ENCODE peak calls at places on chromosomes 16 and 17, in six cellular contexts. Q is neuronal stem cell, I is GM23248, E is left ventricle myocardium inferior, K is psoas muscle, Y is esophagus muscularis mucosa. B is an unnamed sample.

GRCh38 chr17:15261063-15261817 is 3.9 kb downstream of the PMP22 start:
- DNase-seq in K (peak; percentile 54), Y (peak; percentile 91), Q (peak; percentile 51), E (peak; percentile 48), I (peak; percentile 89), B (peak; percentile 66)

GRCh38 chr17:49887086-49887743 is 39.3 kb upstream of the TAC4 start:
- DNase-seq in K (no peak), Y (no peak), I (no peak), Q (no peak), E (no peak), B (peak; percentile 76)

GRCh38 chr16:55487048-55487803 is 8.2 kb downstream of the MMP2 start:
- DNase-seq in E (peak; percentile 57), K (peak; percentile 66), Q (no peak), Y (no peak), I (peak; percentile 98), B (no peak)

GRCh38 chr17:44390250-44390649 is 801 bp upstream of the ITGA2B start:
- DNase-seq in E (no peak), K (no peak), Q (no peak), Y (no peak), I (no peak), B (no peak)

GRCh38 chr16:11089504-11090124 is 145.2 kb downstream of the CLEC16A start:
- DNase-seq in K (no peak), Y (no peak), I (peak; percentile 32), Q (no peak), E (no peak), B (no peak)

GRCh38 chr17:70123193-70123592 is 46.1 kb upstream of the KCNJ2 start:
- DNase-seq in Q (no peak), I (no peak), E (no peak), K (no peak), Y (no peak), B (no peak)

GRCh38 chr16:13005836-13006235 is 104.4 kb downstream of the SHISA9 start:
- DNase-seq in E (no peak), I (no peak), Q (no peak), Y (no peak), K (no peak), B (no peak)

GRCh38 chr16:73544266-73544665 is 496.3 kb upstream of the ZFHX3 start:
- DNase-seq in Q (no peak), I (no peak), K (no peak), Y (no peak), E (no peak), B (no peak)

GRCh38 chr17:49913226-49914095 is 55.5 kb upstream of the DLX4 start:
- DNase-seq in Q (no peak), K (no peak), E (no peak), I (peak; percentile 87), Y (no peak), B (no peak)

GRCh38 chr16:50680907-50681885 is at the start of gene SNX20:
- DNase-seq in Y (no peak), I (no peak), E (peak; percentile 33), K (no peak), Q (no peak), B (peak; percentile 34)

GRCh38 chr16:86387461-86388440 is 122.6 kb upstream of the FOXF1 start:
- DNase-seq in I (peak; percentile 99), Q (no peak), K (no peak), Y (no peak), E (no peak), B (no peak)

GRCh38 chr17:1709971-1710806 is at the start of gene TLCD2:
- DNase-seq in Q (no peak), Y (no peak), K (peak; percentile 85), E (peak; percentile 80), I (peak; percentile 87), B (peak; percentile 86)

GRCh38 chr16:25366078-25366477 is 108.4 kb upstream of the ZKSCAN2 start:
- DNase-seq in E (no peak), I (no peak), K (no peak), Y (no peak), Q (no peak), B (no peak)

GRCh38 chr17:64024781-64025731 is 4.6 kb upstream of the ICAM2 start:
- DNase-seq in K (no peak), E (no peak), Q (no peak), Y (peak; percentile 45), I (peak; percentile 47), B (no peak)

GRCh38 chr16:81499576-81500380 is 55.2 kb downstream of the CMIP start:
- DNase-seq in Q (no peak), E (no peak), Y (no peak), K (peak; percentile 7), I (no peak), B (no peak)

GRCh38 chr17:29124931-29125270 is 55.3 kb downstream of the MYO18A start:
- DNase-seq in Q (no peak), Y (no peak), E (peak; percentile 58), I (no peak), K (peak; percentile 53), B (no peak)

GRCh38 chr16:1535391-1536291 is 2.2 kb downstream of the TMEM204 start:
- DNase-seq in K (no peak), Q (no peak), E (no peak), Y (no peak), I (peak; percentile 24), B (no peak)

GRCh38 chr16:8673611-8674412 is 605 bp upstream of the ABAT start:
- DNase-seq in E (no peak), K (no peak), I (no peak), Q (no peak), Y (no peak), B (no peak)

GRCh38 chr16:56970934-56971767 is 9.4 kb downstream of the CETP start:
- DNase-seq in I (peak; percentile 76), Q (no peak), K (no peak), Y (no peak), E (no peak), B (no peak)

GRCh38 chr16:592518-593306 is 2.8 kb downstream of the RAB40C start:
- DNase-seq in I (peak; percentile 20), E (no peak), K (peak; percentile 74), Y (no peak), Q (no peak), B (peak; percentile 80)

GRCh38 chr16:3085868-3086595 is 13.1 kb downstream of the ZSCAN10 start:
- DNase-seq in E (no peak), K (no peak), Q (no peak), Y (no peak), I (no peak), B (no peak)

GRCh38 chr17:10699861-10700260 is 2.5 kb downstream of the ADPRM start:
- DNase-seq in K (no peak), I (no peak), Y (no peak), E (no peak), Q (no peak), B (no peak)

GRCh38 chr17:31318298-31319190 is 2.9 kb downstream of the EVI2A start:
- DNase-seq in Q (no peak), K (peak; percentile 46), I (peak; percentile 45), E (peak; percentile 40), Y (no peak), B (no peak)

GRCh38 chr16:10037771-10038170 is 144.5 kb downstream of the GRIN2A start:
- DNase-seq in E (no peak), I (no peak), Q (no peak), Y (no peak), K (no peak), B (no peak)

GRCh38 chr17:58200024-58200633 is 7.6 kb downstream of the EPX start:
- DNase-seq in K (no peak), I (peak; percentile 64), E (no peak), Y (no peak), Q (peak; percentile 36), B (peak; percentile 71)

GRCh38 chr17:55416470-55417052 is 5.1 kb downstream of the MMD start:
- DNase-seq in Q (no peak), E (no peak), Y (no peak), K (no peak), I (peak; percentile 50), B (no peak)

GRCh38 chr16:31874354-31875111 is 926 bp downstream of the ZNF267 start:
- DNase-seq in E (no peak), I (peak; percentile 69), K (no peak), Y (no peak), Q (no peak), B (no peak)

GRCh38 chr17:39739020-39739884 is 1.5 kb downstream of the GRB7 start:
- DNase-seq in K (no peak), E (no peak), Y (no peak), Q (no peak), I (peak; percentile 74), B (peak; percentile 92)

DNA sequence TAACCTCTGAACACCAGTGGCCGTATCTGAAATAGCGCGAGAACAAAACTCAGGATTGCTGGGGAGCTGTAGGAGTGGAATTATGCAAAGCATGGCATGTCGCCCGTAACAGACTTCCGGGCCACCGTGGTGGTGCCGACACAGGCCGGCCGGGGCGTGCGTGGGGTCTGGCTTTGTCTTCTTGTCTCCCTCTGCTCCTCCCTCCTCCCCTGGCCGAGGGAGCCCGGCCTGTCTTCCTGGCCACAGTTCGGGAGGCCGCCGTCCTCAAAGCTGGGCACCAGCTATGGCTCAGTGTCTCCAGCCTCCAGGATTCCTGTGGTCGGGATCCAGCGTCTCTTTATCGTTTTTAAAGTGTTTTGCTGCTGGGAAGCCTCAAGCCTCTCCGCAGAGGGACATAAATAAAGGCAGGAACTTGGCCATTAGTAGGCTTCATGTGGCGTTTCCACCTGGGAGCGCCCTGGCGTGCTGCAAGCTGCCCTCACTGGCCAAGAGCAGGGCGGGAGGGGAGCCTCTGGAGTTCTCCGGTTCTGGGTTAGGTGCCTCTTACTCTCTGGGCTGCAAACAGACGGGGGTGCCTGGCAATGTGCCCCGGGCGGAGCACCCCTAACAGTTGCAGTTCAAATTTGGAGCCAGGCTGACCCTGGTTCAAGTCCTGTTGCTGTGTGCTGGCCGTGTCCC is 22.0 kb upstream of the NPTX1 start:
- DNase-seq in Q (peak; percentile 23), E (no peak), I (peak; percentile 82), K (peak; percentile 65), Y (no peak), B (no peak)
- H3K27ac ChIP-seq in Q (no peak overlapping the region), E (no peak overlapping the region), I (peak overlapping the region; percentile 56), K (no peak overlapping the region), Y (no peak overlapping the region), B (no peak overlapping the region)

GRCh38 chr17:36641877-36642845 is 40.8 kb downstream of the MRM1 start:
- DNase-seq in I (peak; percentile 22), Y (no peak), K (no peak), E (no peak), Q (no peak), B (no peak)
- H3K4me3 ChIP-seq in I (peak overlapping the region; percentile 57), Y (peak overlapping the region; percentile 38), K (peak overlapping the region; percentile 59), E (peak overlapping the region; percentile 60), Q (peak overlapping the region; percentile 35), B (peak overlapping the region; percentile 9)

GRCh38 chr17:76547642-76548202 is 7.9 kb downstream of the PRCD start:
- DNase-seq in Q (no peak), Y (no peak), K (no peak), I (no peak), E (no peak), B (no peak)

GRCh38 chr17:76545918-76546555 is 6.2 kb downstream of the PRCD start:
- DNase-seq in E (peak; percentile 14), K (no peak), Y (no peak), I (no peak), Q (no peak), B (no peak)

GRCh38 chr17:76546556-76547182 is 6.8 kb downstream of the PRCD start:
- DNase-seq in E (no peak), K (no peak), I (peak; percentile 93), Y (no peak), Q (no peak), B (no peak)

GRCh38 chr17:76548378-76549214 is 8.8 kb downstream of the PRCD start:
- DNase-seq in I (no peak), K (no peak), Y (no peak), Q (no peak), E (no peak), B (no peak)

GRCh38 chr17:76547183-76547641 is 7.4 kb downstream of the PRCD start:
- DNase-seq in I (peak; percentile 77), K (peak; percentile 40), E (peak; percentile 47), Y (no peak), Q (peak; percentile 67), B (peak; percentile 57)
- H3K4me1 ChIP-seq in I (peaks cover 20% of the 10 kb centered on the region), K (peaks cover 49% of the 10 kb centered on the region), E (peaks cover 68% of the 10 kb centered on the region), Y (peaks cover 49% of the 10 kb centered on the region), Q (peaks cover 42% of the 10 kb centered on the region), B (peaks cover 36% of the 10 kb centered on the region)

GRCh38 chr17:66950886-66951604 is 13.5 kb upstream of the CACNG4 start:
- DNase-seq in E (no peak), Q (no peak), K (no peak), I (no peak), Y (no peak), B (no peak)
- H3K27ac ChIP-seq in E (no peak overlapping the region), Q (no peak overlapping the region), K (peak overlapping the region; percentile 82), I (peak overlapping the region; percentile 34), Y (peak overlapping the region; percentile 84), B (no peak overlapping the region)